ENCODE peak calls at places on chromosomes 1 and 21, in five cellular contexts. One of them, this sample, is unnamed.

GRCh38 chr1:93426183-93426582 is 21.7 kb upstream of the FNBP1L start:
- DNase-seq in OCI-LY7: no peak
- DNase-seq in PC-3: no peak
- DNase-seq in left ventricle myocardium inferior: no peak
- DNase-seq in endothelial cell: no peak
- DNase-seq in this sample: no peak

GRCh38 chr21:38955495-38955894 is 149.8 kb downstream of the ETS2 start:
- DNase-seq in OCI-LY7: no peak
- DNase-seq in PC-3: peak
- DNase-seq in left ventricle myocardium inferior: peak
- DNase-seq in endothelial cell: no peak
- DNase-seq in this sample: peak

GRCh38 chr1:12851779-12852178 is 3.3 kb upstream of the HNRNPCL1 start:
- DNase-seq in OCI-LY7: no peak
- DNase-seq in PC-3: peak
- DNase-seq in left ventricle myocardium inferior: no peak
- DNase-seq in endothelial cell: no peak
- DNase-seq in this sample: peak

GRCh38 chr1:166695115-166695514 is 144.2 kb upstream of the POGK start:
- DNase-seq in OCI-LY7: no peak
- DNase-seq in PC-3: no peak
- DNase-seq in left ventricle myocardium inferior: no peak
- DNase-seq in endothelial cell: no peak
- DNase-seq in this sample: no peak

GRCh38 chr1:156479093-156480014 is 21.2 kb downstream of the MEF2D start:
- DNase-seq in OCI-LY7: no peak
- DNase-seq in PC-3: no peak
- DNase-seq in left ventricle myocardium inferior: no peak
- DNase-seq in endothelial cell: no peak
- DNase-seq in this sample: no peak

GRCh38 chr1:93661829-93662474 is 19.7 kb downstream of the BCAR3 start:
- DNase-seq in OCI-LY7: no peak
- DNase-seq in PC-3: peak
- DNase-seq in left ventricle myocardium inferior: no peak
- DNase-seq in endothelial cell: no peak
- DNase-seq in this sample: peak

GRCh38 chr1:191432817-191433216 is 725.4 kb upstream of the RGS18 start:
- DNase-seq in OCI-LY7: no peak
- DNase-seq in PC-3: no peak
- DNase-seq in left ventricle myocardium inferior: no peak
- DNase-seq in endothelial cell: no peak
- DNase-seq in this sample: no peak

GRCh38 chr1:200556005-200556404 is 64.5 kb downstream of the KIF14 start:
- DNase-seq in OCI-LY7: no peak
- DNase-seq in PC-3: peak
- DNase-seq in left ventricle myocardium inferior: no peak
- DNase-seq in endothelial cell: peak
- DNase-seq in this sample: peak

GRCh38 chr1:46692806-46693770 is 21.4 kb downstream of the TEX38 start:
- DNase-seq in OCI-LY7: no peak
- DNase-seq in PC-3: no peak
- DNase-seq in left ventricle myocardium inferior: no peak
- DNase-seq in endothelial cell: no peak
- DNase-seq in this sample: no peak

GRCh38 chr1:150234647-150235435 is 1.1 kb downstream of the ANP32E start:
- DNase-seq in OCI-LY7: peak
- DNase-seq in PC-3: peak
- DNase-seq in left ventricle myocardium inferior: peak
- DNase-seq in endothelial cell: peak
- DNase-seq in this sample: peak

GRCh38 chr21:36902793-36903192 is 63.7 kb downstream of the HLCS start:
- DNase-seq in OCI-LY7: no peak
- DNase-seq in PC-3: no peak
- DNase-seq in left ventricle myocardium inferior: no peak
- DNase-seq in endothelial cell: no peak
- DNase-seq in this sample: peak

GRCh38 chr1:115496904-115497527 is 144.8 kb upstream of the VANGL1 start:
- DNase-seq in OCI-LY7: no peak
- DNase-seq in PC-3: peak
- DNase-seq in left ventricle myocardium inferior: no peak
- DNase-seq in endothelial cell: no peak
- DNase-seq in this sample: peak

GRCh38 chr1:185440877-185441276 is 123.8 kb upstream of the IVNS1ABP start:
- DNase-seq in OCI-LY7: no peak
- DNase-seq in PC-3: no peak
- DNase-seq in left ventricle myocardium inferior: no peak
- DNase-seq in endothelial cell: no peak
- DNase-seq in this sample: no peak

GRCh38 chr1:169698976-169699375 is 12.4 kb downstream of the SELL start:
- DNase-seq in OCI-LY7: no peak
- DNase-seq in PC-3: no peak
- DNase-seq in left ventricle myocardium inferior: no peak
- DNase-seq in endothelial cell: no peak
- DNase-seq in this sample: no peak

GRCh38 chr1:24199291-24199900 is 12.3 kb upstream of the IFNLR1 start:
- DNase-seq in OCI-LY7: peak
- DNase-seq in PC-3: peak
- DNase-seq in left ventricle myocardium inferior: peak
- DNase-seq in endothelial cell: peak
- DNase-seq in this sample: peak

GRCh38 chr1:195580988-195581387 is 1027.3 kb downstream of the KCNT2 start:
- DNase-seq in OCI-LY7: no peak
- DNase-seq in PC-3: peak
- DNase-seq in left ventricle myocardium inferior: no peak
- DNase-seq in endothelial cell: no peak
- DNase-seq in this sample: no peak
- TF ChIP-seq CTCF in OCI-LY7: peak
- TF ChIP-seq CTCF in PC-3: peak
- TF ChIP-seq CTCF in left ventricle myocardium inferior: no peak
- TF ChIP-seq CTCF in endothelial cell: peak
- TF ChIP-seq CTCF in this sample: peak

DNA sequence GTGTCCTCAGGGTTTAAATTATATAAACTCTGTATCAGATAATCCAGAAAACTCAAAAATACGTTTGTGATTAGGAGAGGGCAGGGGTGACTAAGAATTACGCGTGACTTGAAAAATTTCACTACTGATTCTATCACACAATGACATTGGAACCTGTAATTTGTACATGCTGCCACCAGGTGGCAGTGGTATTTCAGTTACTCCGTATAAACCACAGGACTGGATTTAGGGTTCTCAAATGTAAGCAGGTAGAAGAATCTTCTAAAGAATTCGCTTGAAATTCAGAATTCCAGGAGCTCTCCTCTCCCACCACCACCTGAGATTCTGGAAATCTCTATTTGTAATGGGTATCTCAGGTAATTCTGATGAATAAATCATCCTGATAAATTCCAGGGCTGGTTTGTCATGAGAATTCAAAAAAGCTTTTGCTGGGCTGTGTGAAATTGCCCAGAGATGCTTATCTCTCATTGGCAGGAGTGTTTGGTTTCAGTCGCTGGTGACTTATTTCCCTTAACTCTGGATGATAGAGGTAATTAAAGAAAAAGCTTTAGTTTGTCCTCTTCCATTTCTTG is 1.7 kb upstream of the KRTAP7-1 start:
- DNase-seq in OCI-LY7: peak
- DNase-seq in PC-3: peak
- DNase-seq in left ventricle myocardium inferior: no peak
- DNase-seq in endothelial cell: peak
- DNase-seq in this sample: peak
- TF ChIP-seq CTCF in OCI-LY7: peak
- TF ChIP-seq CTCF in PC-3: peak
- TF ChIP-seq CTCF in left ventricle myocardium inferior: peak
- TF ChIP-seq CTCF in endothelial cell: peak
- TF ChIP-seq CTCF in this sample: peak

DNA sequence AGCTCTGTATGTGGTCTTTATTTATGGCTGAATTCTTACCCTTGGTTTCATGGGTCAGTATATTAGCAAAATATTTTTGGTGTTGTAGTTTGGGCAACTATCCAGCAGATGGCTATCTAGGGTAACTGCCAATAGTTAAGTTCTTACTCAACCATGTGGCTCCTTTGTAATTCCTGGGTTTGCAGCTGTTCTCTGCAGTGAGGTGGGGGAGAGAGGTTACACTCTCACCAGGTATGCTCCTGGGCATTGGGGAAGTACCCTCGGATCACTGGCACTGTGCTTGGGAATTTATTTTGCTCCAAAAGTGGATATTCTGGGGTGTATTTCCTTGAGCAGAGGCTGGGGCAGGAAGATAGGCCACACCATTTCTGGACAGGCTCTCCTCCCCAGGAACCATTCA is 436.7 kb upstream of the TMPRSS15 start:
- DNase-seq in OCI-LY7: peak
- DNase-seq in PC-3: peak
- DNase-seq in left ventricle myocardium inferior: no peak
- DNase-seq in endothelial cell: no peak
- DNase-seq in this sample: no peak
- TF ChIP-seq CTCF in OCI-LY7: peak
- TF ChIP-seq CTCF in PC-3: peak
- TF ChIP-seq CTCF in left ventricle myocardium inferior: no peak
- TF ChIP-seq CTCF in endothelial cell: peak
- TF ChIP-seq CTCF in this sample: no peak

DNA sequence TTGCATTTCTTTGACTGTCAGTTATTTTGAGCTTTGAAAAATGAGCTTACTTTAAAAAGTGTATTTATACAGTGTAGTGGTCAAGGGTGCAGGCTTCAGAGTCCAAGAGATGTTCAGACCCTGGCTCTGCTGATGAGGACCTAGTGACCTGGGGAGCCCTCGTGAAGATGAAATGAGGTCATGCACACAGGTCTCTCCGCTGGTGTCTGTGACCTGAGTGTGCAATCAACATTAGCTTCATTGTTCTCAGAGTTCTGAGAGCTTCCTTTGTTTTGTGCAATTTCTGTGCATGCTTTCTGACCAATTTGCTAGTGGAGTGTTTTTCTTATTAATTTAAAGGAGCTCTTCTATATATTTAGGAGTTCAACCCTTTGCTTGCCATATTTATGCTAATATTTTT is 71.3 kb downstream of the RIPK4 start:
- DNase-seq in OCI-LY7: no peak
- DNase-seq in PC-3: no peak
- DNase-seq in left ventricle myocardium inferior: no peak
- DNase-seq in endothelial cell: no peak
- DNase-seq in this sample: no peak
- TF ChIP-seq CTCF in OCI-LY7: no peak
- TF ChIP-seq CTCF in PC-3: no peak
- TF ChIP-seq CTCF in left ventricle myocardium inferior: no peak
- TF ChIP-seq CTCF in endothelial cell: no peak
- TF ChIP-seq CTCF in this sample: no peak

GRCh38 chr1:56577859-56578663 is 1.3 kb downstream of the PLPP3 start:
- DNase-seq in OCI-LY7: peak
- DNase-seq in PC-3: peak
- DNase-seq in left ventricle myocardium inferior: peak
- DNase-seq in endothelial cell: peak
- DNase-seq in this sample: peak

GRCh38 chr1:56580771-56581170 is 1.4 kb upstream of the PLPP3 start:
- DNase-seq in OCI-LY7: no peak
- DNase-seq in PC-3: no peak
- DNase-seq in left ventricle myocardium inferior: no peak
- DNase-seq in endothelial cell: no peak
- DNase-seq in this sample: no peak

GRCh38 chr1:56578664-56578962 is 750 bp downstream of the PLPP3 start:
- DNase-seq in OCI-LY7: no peak
- DNase-seq in PC-3: no peak
- DNase-seq in left ventricle myocardium inferior: no peak
- DNase-seq in endothelial cell: peak
- DNase-seq in this sample: no peak

GRCh38 chr1:56576880-56577858 is 2.2 kb downstream of the PLPP3 start:
- DNase-seq in OCI-LY7: peak
- DNase-seq in PC-3: peak
- DNase-seq in left ventricle myocardium inferior: no peak
- DNase-seq in endothelial cell: peak
- DNase-seq in this sample: peak

DNA sequence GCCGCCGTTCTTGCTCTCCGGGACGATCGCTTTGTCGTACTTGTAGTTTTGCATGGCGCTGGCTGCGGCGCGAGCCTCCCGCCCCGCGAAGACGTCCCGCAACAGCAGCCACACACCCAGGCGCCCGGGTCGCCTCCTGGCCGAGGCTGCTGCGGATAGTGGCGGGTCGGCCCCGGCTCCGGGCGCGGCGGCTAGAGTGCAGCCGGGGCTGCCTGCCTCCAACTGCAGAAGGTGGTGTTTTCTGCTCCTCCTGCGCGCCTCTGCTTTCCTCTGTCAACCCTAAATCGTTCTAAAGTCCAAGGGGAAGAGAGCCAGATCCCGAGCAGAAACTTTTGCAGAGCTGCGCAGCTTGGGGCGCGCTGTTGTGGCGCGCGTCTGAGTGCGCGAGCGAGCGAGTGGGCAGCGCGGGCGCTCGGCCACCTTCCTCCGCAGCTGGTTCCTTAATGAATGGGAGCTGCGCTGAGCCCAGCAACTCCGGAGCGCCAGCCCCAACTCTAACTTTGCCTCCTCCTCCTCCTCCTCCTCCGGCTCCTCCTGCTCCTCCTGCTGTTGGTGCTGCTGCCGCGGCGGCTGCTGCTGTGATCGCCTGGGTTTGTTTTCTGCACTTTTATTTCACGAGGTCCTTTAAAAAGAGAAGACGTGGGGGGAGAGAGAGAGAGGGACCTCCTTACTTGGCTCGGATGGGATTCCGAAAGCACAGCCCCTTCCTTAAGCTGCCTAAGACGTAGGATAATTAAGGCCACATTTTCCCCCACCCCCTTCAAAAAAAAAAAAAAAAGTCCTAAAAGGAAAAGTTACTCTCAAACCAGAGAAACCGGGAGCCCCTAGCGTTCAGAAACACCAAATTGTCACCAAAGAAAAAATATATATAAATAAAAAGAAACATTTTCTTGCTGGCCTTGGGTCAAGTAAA is at the start of gene PLPP3:
- DNase-seq in OCI-LY7: peak
- DNase-seq in PC-3: peak
- DNase-seq in left ventricle myocardium inferior: peak
- DNase-seq in endothelial cell: peak
- DNase-seq in this sample: peak
- TF ChIP-seq CTCF in OCI-LY7: peak
- TF ChIP-seq CTCF in PC-3: peak
- TF ChIP-seq CTCF in left ventricle myocardium inferior: peak
- TF ChIP-seq CTCF in endothelial cell: peak
- TF ChIP-seq CTCF in this sample: peak

DNA sequence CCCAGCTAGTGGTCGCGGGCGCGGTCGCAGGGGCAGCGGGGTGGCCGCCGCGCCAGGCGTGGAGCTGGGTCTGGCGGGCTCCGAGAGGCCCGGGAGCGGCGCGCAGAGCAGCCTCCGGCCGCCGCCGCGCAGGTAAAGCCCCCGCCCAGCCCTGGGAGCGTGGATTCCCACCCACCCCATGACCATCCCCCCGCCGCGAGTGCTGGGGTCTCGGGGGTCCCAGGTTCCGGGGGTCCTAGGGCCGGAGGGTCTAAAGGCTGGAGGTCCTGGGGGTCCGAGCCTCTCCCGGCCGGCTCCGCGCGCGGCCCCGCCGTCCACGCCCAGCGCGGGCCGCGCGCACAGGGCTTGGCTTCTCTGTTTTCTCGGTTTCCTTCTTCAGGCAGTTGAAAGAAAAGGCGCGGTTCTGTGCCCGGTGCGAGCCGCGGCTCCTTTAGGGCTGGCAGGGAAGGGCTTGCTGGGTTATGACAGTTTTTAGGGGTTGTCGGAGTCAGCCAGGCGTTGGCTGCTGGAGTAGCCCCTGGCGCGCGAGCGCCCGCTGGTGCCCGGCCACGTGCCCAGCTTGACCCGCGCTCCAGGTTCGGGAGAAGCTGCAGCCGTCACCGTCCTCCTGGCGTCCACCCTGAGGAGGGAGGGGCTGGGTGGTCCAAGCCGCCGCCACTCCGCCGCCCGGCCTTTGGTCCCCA is 355 bp downstream of the LRRC3 start:
- DNase-seq in OCI-LY7: no peak
- DNase-seq in PC-3: peak
- DNase-seq in left ventricle myocardium inferior: peak
- DNase-seq in endothelial cell: peak
- DNase-seq in this sample: peak
- TF ChIP-seq CTCF in OCI-LY7: no peak
- TF ChIP-seq CTCF in PC-3: peak
- TF ChIP-seq CTCF in left ventricle myocardium inferior: peak
- TF ChIP-seq CTCF in endothelial cell: no peak
- TF ChIP-seq CTCF in this sample: no peak

This sample was measured in fibroblast of mammary gland.